ENCODE peak calls at places on chromosome 1, in six cellular contexts. W is foreskin fibroblast, C is AG04449, X is MCF 10A, J is IMR-90, T is brain microvascular endothelial cell. S is an unnamed sample.

GRCh38 chr1:93603106-93603505 is 78.5 kb downstream of the BCAR3 start:
- DNase-seq in X (no peak), T (no peak), C (no peak), J (no peak), W (no peak), S (no peak)

GRCh38 chr1:151711940-151712339 is 4.7 kb downstream of the CELF3 start:
- DNase-seq in T (no peak), W (no peak), X (no peak), C (no peak), J (no peak), S (no peak)

GRCh38 chr1:45802343-45803298 is 791 bp upstream of the MAST2 start:
- DNase-seq in X (peak), T (peak), C (peak), J (peak), W (peak), S (no peak)

GRCh38 chr1:119631433-119632102 is 16.5 kb downstream of the ZNF697 start:
- DNase-seq in J (peak), C (no peak), X (peak), T (peak), W (peak), S (no peak)

GRCh38 chr1:37474051-37474696 is at the start of gene ZC3H12A:
- DNase-seq in J (peak), C (no peak), T (peak), X (peak), W (peak), S (peak)

GRCh38 chr1:24443241-24443656 is 27.6 kb downstream of the NIPAL3 start:
- DNase-seq in T (no peak), X (no peak), C (no peak), W (peak), J (no peak), S (no peak)

GRCh38 chr1:243254233-243254926 is 701 bp downstream of the CEP170 start:
- DNase-seq in W (peak), X (peak), C (no peak), T (peak), J (peak), S (peak)

GRCh38 chr1:72433591-72433990 is 151.3 kb upstream of the NEGR1 start:
- DNase-seq in J (no peak), C (no peak), T (no peak), X (no peak), W (no peak), S (no peak)

GRCh38 chr1:153946622-153947246 is at the start of gene DENND4B:
- DNase-seq in X (peak), T (no peak), C (no peak), W (peak), J (peak), S (peak)

GRCh38 chr1:116722016-116722838 is 32.0 kb upstream of the CD2 start:
- DNase-seq in X (peak), C (no peak), W (peak), J (no peak), T (no peak), S (no peak)

GRCh38 chr1:24702511-24703293 is 42.5 kb upstream of the CLIC4 start:
- DNase-seq in X (peak), J (peak), W (no peak), C (no peak), T (no peak), S (no peak)

GRCh38 chr1:199272107-199272506 is 633.3 kb downstream of the PTPRC start:
- DNase-seq in T (peak), J (peak), W (peak), C (peak), X (peak), S (no peak)

GRCh38 chr1:198220428-198220827 is 63.6 kb downstream of the NEK7 start:
- DNase-seq in J (peak), W (peak), X (peak), C (peak), T (peak), S (no peak)

GRCh38 chr1:22043175-22043769 is 9.2 kb upstream of the CDC42 start:
- DNase-seq in W (no peak), X (no peak), J (no peak), T (no peak), C (no peak), S (no peak)

GRCh38 chr1:22037520-22037919 is 15.0 kb upstream of the CDC42 start:
- DNase-seq in X (no peak), T (no peak), W (no peak), C (no peak), J (no peak), S (no peak)

GRCh38 chr1:22041505-22041904 is 11.0 kb upstream of the CDC42 start:
- DNase-seq in T (no peak), W (no peak), J (no peak), C (no peak), X (no peak), S (no peak)

GRCh38 chr1:22038036-22038435 is 14.5 kb upstream of the CDC42 start:
- DNase-seq in J (no peak), C (no peak), X (no peak), T (no peak), W (no peak), S (no peak)

DNA sequence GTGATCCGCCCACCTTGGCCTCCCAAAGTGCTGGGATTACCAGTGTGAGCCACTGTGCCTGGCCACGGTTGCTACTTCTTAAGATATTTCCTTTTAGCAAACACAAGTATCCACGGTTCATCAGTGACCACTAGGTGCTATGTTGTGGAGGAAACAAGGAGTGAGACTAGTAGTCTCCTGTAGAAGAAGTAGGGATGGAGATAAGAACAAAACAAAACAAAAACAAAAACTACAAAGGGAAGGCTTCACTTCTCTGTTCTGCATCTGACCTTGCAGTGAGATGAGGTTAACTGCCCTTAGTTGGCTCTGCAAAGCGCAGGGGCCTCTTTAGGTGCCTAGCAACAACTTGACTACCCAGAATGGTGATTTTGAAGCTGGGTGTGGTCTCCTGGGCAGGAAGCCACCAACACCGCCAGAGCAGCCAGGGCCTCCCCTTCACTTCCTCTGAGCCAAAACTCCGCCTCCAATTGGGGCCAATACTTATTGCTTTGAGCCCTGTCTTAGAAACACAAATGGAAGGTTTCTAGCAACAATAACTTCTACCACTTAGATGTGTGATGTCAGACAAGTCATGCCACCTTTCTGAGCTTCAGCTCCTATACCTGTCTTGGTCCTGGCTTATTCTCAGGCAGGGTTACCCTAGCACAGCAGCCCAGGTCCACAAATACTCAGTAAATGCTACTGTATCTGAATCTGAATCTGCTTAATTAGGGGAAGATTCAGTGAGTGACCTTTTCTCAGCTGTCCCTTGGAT is 12.7 kb upstream of the CDC42 start:
- DNase-seq in J (peak), X (peak), T (no peak), W (peak), C (no peak), S (no peak)
- TF ChIP-seq CTCF in J (no peak), X (no peak), T (no peak), W (no peak), C (no peak), S (peak)

GRCh38 chr1:228166170-228166936 is 749 bp downstream of the IBA57 start:
- DNase-seq in T (peak), J (peak), W (peak), X (peak), C (no peak), S (no peak)
- TF ChIP-seq CTCF in T (peak), J (peak), W (peak), X (peak), C (peak), S (no peak)

DNA sequence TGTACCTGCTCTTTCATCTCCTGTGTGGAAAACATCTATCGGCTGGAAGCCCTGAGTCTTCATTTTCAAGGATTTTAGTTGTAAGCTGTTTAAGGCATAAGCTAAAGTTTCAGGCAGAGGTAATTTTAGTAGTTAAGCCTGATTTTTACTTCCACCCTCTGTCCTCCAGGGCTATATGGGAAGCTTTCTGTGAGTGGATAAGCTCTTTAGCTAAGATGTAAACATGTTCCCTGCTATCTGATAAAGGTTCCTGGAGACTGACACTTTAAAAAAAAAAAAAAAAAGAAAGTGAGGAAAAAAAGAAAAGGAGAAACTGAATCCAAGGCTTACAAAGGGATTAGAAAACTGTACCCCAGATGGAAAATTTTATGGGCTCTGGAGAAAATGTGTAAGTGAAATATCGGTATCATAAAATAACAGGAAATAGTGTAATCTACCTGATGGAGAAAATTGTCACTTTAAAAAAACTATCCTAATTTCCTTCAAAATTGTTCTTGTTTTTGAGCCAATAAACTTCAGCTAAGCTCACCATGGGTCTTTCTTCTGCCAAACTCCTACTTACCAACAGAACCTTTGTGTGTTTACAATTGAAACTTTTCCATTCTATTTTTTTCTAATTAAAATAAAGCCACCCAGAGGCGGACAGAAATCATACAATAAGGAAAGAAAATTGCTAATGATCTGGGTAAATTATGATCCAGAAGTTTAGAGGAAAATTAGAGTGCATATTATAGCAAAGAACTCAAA is 180.5 kb downstream of the TGFB2 start:
- DNase-seq in T (no peak), C (no peak), J (no peak), X (no peak), W (no peak), S (no peak)
- TF ChIP-seq CTCF in T (no peak), C (no peak), J (no peak), X (no peak), W (no peak), S (no peak)

DNA sequence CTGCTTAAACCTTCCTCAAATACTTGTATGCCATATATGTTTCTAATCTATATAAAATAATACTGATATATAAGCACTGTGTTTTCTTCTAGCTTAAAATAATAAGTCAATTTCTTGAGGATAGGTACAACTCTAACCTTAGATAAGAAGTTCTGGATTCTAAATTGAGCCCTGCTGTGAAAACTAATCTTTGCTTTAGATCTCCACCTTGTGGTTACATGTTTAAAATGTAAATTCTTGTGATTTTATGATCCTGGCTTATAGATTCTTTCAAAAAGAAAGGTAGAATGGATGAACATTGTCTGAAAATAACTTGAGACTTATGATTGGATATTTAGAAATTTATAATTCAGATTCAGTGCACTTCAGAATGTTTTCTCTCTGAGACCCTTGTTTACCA is 38.9 kb upstream of the HMCN1 start:
- DNase-seq in X (peak), C (no peak), T (no peak), J (no peak), W (peak), S (no peak)
- TF ChIP-seq CTCF in X (peak), C (no peak), T (no peak), J (peak), W (no peak), S (peak)

DNA sequence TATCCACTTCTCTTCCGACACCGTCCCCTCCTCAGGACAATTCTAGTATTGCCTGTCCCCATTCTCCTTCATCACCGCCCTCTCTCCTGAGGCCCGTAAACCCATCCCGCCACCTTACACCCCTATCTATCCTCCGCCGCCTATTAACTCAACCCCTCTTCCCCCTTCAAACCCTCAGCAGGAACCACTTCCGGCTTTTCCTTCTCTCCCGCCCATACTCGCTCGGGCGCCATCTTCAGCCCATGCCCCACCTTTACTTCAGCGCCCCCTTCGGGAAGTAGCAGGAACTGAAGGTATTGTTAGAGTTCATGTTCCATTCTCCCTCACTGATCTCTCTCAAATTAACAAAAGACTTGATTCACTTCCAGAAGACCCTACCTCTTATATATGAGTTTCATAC is 31.6 kb downstream of the VN1R5 start:
- DNase-seq in W (no peak), T (no peak), C (no peak), X (no peak), J (no peak), S (peak)
- TF ChIP-seq CTCF in W (no peak), T (peak), C (no peak), X (no peak), J (no peak), S (peak)